ENCODE peak calls at places on chromosome 1, in four cellular contexts. Q is NCI-H2081 treated with DMSO at 0.1 percent for 48 hours; T is stimulated activated CD4-positive, alpha-beta T cell treated with anti-CD3 and anti-CD28 coated beads, Interleukin-1b, Interleukin-23, amount 100 ng/mL, for 24 hours; K is thoracic aorta. R is an unnamed sample.

GRCh38 chr1:170929835-170930554 is 5.3 kb upstream of the MROH9 start:
- DNase-seq in Q (peak; percentile 25), K (no peak), T (no peak), R (peak; percentile 57)

GRCh38 chr1:67683306-67683705 is 1.7 kb upstream of the GADD45A start:
- DNase-seq in T (no peak), Q (no peak), K (no peak), R (peak; percentile 58)

GRCh38 chr1:206529425-206529824 is 22.1 kb downstream of the RASSF5 start:
- DNase-seq in T (no peak), Q (no peak), K (no peak), R (no peak)

GRCh38 chr1:202958544-202959275 is 598 bp upstream of the ADIPOR1 start:
- DNase-seq in K (no peak), Q (no peak), T (no peak), R (no peak)

GRCh38 chr1:58885998-58886397 is 102.2 kb upstream of the JUN start:
- DNase-seq in Q (no peak), K (no peak), T (peak; percentile 2), R (no peak)

GRCh38 chr1:172484252-172484651 is 40.4 kb upstream of the PIGC start:
- DNase-seq in T (no peak), K (no peak), Q (no peak), R (no peak)

GRCh38 chr1:27119270-27119618 is 35.7 kb downstream of the SLC9A1 start:
- DNase-seq in T (no peak), Q (no peak), K (no peak), R (no peak)

GRCh38 chr1:71621785-71622184 is 541.0 kb upstream of the ZRANB2 start:
- DNase-seq in Q (no peak), K (no peak), T (no peak), R (no peak)

GRCh38 chr1:234871039-234871709 is 257.5 kb downstream of the TOMM20 start:
- DNase-seq in T (no peak), Q (no peak), K (no peak), R (no peak)

GRCh38 chr1:54456921-54457529 is 50.8 kb upstream of the SSBP3 start:
- DNase-seq in T (no peak), K (no peak), Q (no peak), R (no peak)

GRCh38 chr1:175035860-175036259 is 12.6 kb upstream of the MRPS14 start:
- DNase-seq in K (no peak), T (no peak), Q (no peak), R (no peak)

GRCh38 chr1:150874455-150875196 is 1.8 kb downstream of the ARNT start:
- DNase-seq in Q (no peak), T (no peak), K (no peak), R (no peak)

GRCh38 chr1:66335859-66336640 is 197.9 kb upstream of the SGIP1 start:
- DNase-seq in K (peak; percentile 28), Q (no peak), T (peak; percentile 36), R (no peak)

GRCh38 chr1:190226006-190226405 is 251.7 kb downstream of the BRINP3 start:
- DNase-seq in K (no peak), Q (no peak), T (no peak), R (no peak)

GRCh38 chr1:116763116-116763786 is 9.0 kb downstream of the CD2 start:
- DNase-seq in Q (no peak), T (no peak), K (no peak), R (no peak)

GRCh38 chr1:201850053-201850397 is 21.1 kb downstream of the IPO9 start:
- DNase-seq in T (no peak), K (no peak), Q (no peak), R (peak; percentile 23)

R was measured in Caki2.